ENCODE peak calls at places on chromosomes 7 and 10, in ten cellular contexts. P is breast epithelium, Y is right lobe of liver, A is body of pancreas, L is stomach, W is H54, B is thyroid gland, Z is IMR-90, G is tibial nerve, J is GM12891. M is an unnamed sample.

GRCh38 chr7:25707733-25708132 is 444.3 kb upstream of the NFE2L3 start:
- DNase-seq in P (no peak), Y (no peak), A (no peak), L (no peak), W (no peak), B (no peak), Z (peak; percentile 1), G (no peak), J (no peak), M (no peak)

GRCh38 chr10:93757766-93758509 is at the start of gene LGI1:
- DNase-seq in P (no peak), Y (no peak), A (no peak), L (no peak), W (no peak), B (no peak), Z (peak; percentile 16), G (no peak), J (no peak), M (no peak)

GRCh38 chr7:47937065-47937687 is 11.1 kb downstream of the PKD1L1 start:
- DNase-seq in P (no peak), Y (no peak), A (no peak), L (no peak), W (no peak), B (peak; percentile 35), Z (no peak), G (no peak), J (peak; percentile 76), M (no peak)

GRCh38 chr7:148503900-148504487 is 86.6 kb upstream of the C7orf33 start:
- DNase-seq in P (no peak), Y (no peak), A (no peak), L (no peak), W (peak; percentile 19), B (no peak), Z (peak; percentile 37), G (peak; percentile 33), J (no peak), M (no peak)

GRCh38 chr10:43859016-43859525 is 210.4 kb upstream of the ZNF32 start:
- DNase-seq in P (no peak), Y (no peak), A (no peak), L (no peak), W (no peak), B (no peak), Z (no peak), G (no peak), J (no peak), M (no peak)

GRCh38 chr7:41702635-41703371 is at the start of gene INHBA:
- DNase-seq in P (no peak), Y (no peak), A (no peak), L (no peak), W (no peak), B (no peak), Z (peak; percentile 98), G (no peak), J (no peak), M (no peak)

GRCh38 chr7:138460176-138460648 is at the start of gene TRIM24:
- DNase-seq in P (peak; percentile 97), Y (peak; percentile 99), A (no peak), L (no peak), W (no peak), B (peak; percentile 97), Z (peak; percentile 96), G (peak; percentile 94), J (peak; percentile 87), M (peak; percentile 97)

GRCh38 chr10:104120903-104121484 is 977 bp upstream of the SFR1 start:
- DNase-seq in P (peak; percentile 94), Y (peak; percentile 85), A (peak; percentile 92), L (peak; percentile 88), W (peak; percentile 45), B (peak; percentile 92), Z (peak; percentile 96), G (peak; percentile 97), J (no peak), M (peak; percentile 93)

GRCh38 chr10:58477122-58477521 is 35.5 kb upstream of the BICC1 start:
- DNase-seq in P (no peak), Y (no peak), A (no peak), L (no peak), W (no peak), B (peak; percentile 1), Z (peak; percentile 51), G (no peak), J (no peak), M (peak; percentile 67)

GRCh38 chr7:30155481-30155880 is 20.7 kb downstream of the MTURN start:
- DNase-seq in P (no peak), Y (no peak), A (no peak), L (no peak), W (no peak), B (peak; percentile 57), Z (no peak), G (no peak), J (no peak), M (no peak)

GRCh38 chr10:24415455-24416169 is 206.7 kb downstream of the KIAA1217 start:
- DNase-seq in P (peak; percentile 84), Y (peak; percentile 58), A (peak; percentile 70), L (peak; percentile 63), W (no peak), B (peak; percentile 92), Z (peak; percentile 22), G (peak; percentile 87), J (no peak), M (peak; percentile 87)

GRCh38 chr10:505459-505858 is 184.0 kb downstream of the DIP2C start:
- DNase-seq in P (peak; percentile 27), Y (no peak), A (no peak), L (no peak), W (no peak), B (no peak), Z (no peak), G (no peak), J (no peak), M (no peak)

GRCh38 chr10:13092446-13093102 is 7.4 kb upstream of the OPTN start:
- DNase-seq in P (no peak), Y (no peak), A (no peak), L (no peak), W (no peak), B (no peak), Z (no peak), G (peak; percentile 30), J (no peak), M (no peak)

GRCh38 chr7:114924066-114924712 is 2.3 kb downstream of the MDFIC start:
- DNase-seq in P (no peak), Y (no peak), A (no peak), L (no peak), W (no peak), B (no peak), Z (no peak), G (no peak), J (no peak), M (no peak)

GRCh38 chr7:114922652-114923402 is 933 bp downstream of the MDFIC start:
- DNase-seq in P (no peak), Y (peak; percentile 49), A (peak; percentile 32), L (peak; percentile 31), W (peak; percentile 35), B (peak; percentile 55), Z (peak; percentile 77), G (peak; percentile 35), J (peak; percentile 19), M (peak; percentile 50)

GRCh38 chr7:114921636-114922150 is at the start of gene MDFIC:
- DNase-seq in P (no peak), Y (peak; percentile 69), A (peak; percentile 41), L (no peak), W (no peak), B (peak; percentile 53), Z (no peak), G (peak; percentile 22), J (no peak), M (peak; percentile 68)

GRCh38 chr7:114923403-114923713 is 1.5 kb downstream of the MDFIC start:
- DNase-seq in P (no peak), Y (no peak), A (no peak), L (no peak), W (no peak), B (no peak), Z (no peak), G (no peak), J (no peak), M (no peak)

DNA sequence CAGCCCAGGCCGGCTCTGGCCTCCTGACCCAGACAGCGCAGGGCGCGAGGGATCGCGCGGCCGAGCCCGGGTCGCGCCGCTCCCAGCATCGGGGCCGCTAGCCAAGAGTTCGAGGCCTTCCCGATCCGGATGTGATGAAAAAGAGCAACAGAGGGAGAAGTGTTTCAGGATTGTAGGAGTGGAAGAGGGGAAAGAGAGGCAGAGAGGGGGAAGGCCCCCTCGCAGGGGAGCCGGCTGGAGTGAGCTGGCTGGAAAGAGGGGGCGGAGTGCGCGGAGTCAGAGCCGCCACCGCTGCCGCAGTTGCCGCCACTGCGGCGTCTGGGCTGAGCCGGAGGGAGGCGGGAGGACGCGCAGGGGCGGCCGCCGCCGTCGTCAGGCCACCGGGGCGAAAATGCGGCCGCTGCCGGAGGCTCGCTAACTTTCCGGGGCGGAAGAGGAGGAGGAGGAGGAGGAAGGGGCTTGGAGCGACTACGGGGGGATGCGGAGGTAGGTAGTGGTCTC is 307 bp downstream of the MDFIC start:
- DNase-seq in P (peak; percentile 53), Y (peak; percentile 75), A (peak; percentile 39), L (peak; percentile 41), W (peak; percentile 65), B (peak; percentile 55), Z (peak; percentile 64), G (peak; percentile 19), J (peak; percentile 33), M (peak; percentile 73)
- TF ChIP-seq POLR2A in P (no peak), Y (peak; percentile 62), A (peak; percentile 28), L (no peak), W (peak; percentile 82), B (peak; percentile 58), Z (peak; percentile 80), G (no peak), J (peak; percentile 84), M (peak; percentile 44)

GRCh38 chr10:127892743-127893142 is at the start of gene CLRN3:
- DNase-seq in P (no peak), Y (no peak), A (no peak), L (no peak), W (no peak), B (no peak), Z (no peak), G (no peak), J (no peak), M (no peak)
- TF ChIP-seq POLR2A in P (no peak), Y (no peak), A (no peak), L (no peak), W (no peak), B (no peak), Z (no peak), G (no peak), J (no peak), M (no peak)

GRCh38 chr10:63798599-63799498 is 277.6 kb downstream of the REEP3 start:
- DNase-seq in P (no peak), Y (no peak), A (peak; percentile 73), L (peak; percentile 72), W (peak; percentile 47), B (peak; percentile 56), Z (peak; percentile 78), G (peak; percentile 58), J (no peak), M (peak; percentile 69)
- TF ChIP-seq POLR2A in P (no peak), Y (no peak), A (no peak), L (no peak), W (no peak), B (no peak), Z (no peak), G (no peak), J (no peak), M (no peak)

DNA sequence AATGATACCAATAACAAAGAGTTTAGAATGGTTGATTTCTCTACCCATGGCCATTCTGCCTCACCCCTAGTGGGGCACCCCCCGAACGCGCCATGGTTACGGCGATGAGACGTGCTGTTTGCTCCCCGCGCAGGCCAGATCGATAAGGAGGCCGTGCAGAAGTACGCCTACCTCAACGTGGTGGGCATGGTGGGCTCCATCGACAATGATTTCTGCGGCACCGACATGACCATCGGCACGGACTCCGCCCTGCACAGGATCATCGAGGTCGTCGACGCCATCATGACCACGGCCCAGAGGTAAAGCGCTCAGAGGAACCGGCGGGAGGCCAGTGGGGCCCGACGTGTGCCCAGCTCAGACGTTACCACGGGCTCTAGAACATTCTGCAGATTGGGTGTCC is 36.3 kb downstream of the PFKP start:
- DNase-seq in P (no peak), Y (no peak), A (no peak), L (no peak), W (no peak), B (no peak), Z (no peak), G (no peak), J (no peak), M (no peak)
- TF ChIP-seq POLR2A in P (no peak), Y (no peak), A (no peak), L (no peak), W (no peak), B (no peak), Z (no peak), G (no peak), J (no peak), M (no peak)

M was measured in heart left ventricle.